ENCODE peak calls at places on chromosomes 11 and 22, in six cellular contexts. A, V, N, G, Y and Q are unnamed samples.

GRCh38 chr11:95068549-95068948 is 1.8 kb downstream of the SRSF8 start:
- DNase-seq in A (peak), V (peak), N (peak), G (peak), Y (peak), Q (peak)

GRCh38 chr11:61816736-61817455 is at the start of gene FADS1:
- DNase-seq in A (peak), V (peak), N (peak), G (peak), Y (peak), Q (peak)

GRCh38 chr11:78203184-78203583 is 14.5 kb downstream of the USP35 start:
- DNase-seq in A (no peak), V (no peak), N (no peak), G (no peak), Y (no peak), Q (no peak)

GRCh38 chr11:117431436-117431835 is 103.8 kb downstream of the CEP164 start:
- DNase-seq in A (no peak), V (no peak), N (no peak), G (no peak), Y (no peak), Q (no peak)

GRCh38 chr11:126712017-126712625 is 288.4 kb downstream of the KIRREL3 start:
- DNase-seq in A (no peak), V (no peak), N (no peak), G (no peak), Y (no peak), Q (peak)

GRCh38 chr22:45448431-45448830 is 34.9 kb downstream of the RIBC2 start:
- DNase-seq in A (no peak), V (no peak), N (no peak), G (no peak), Y (no peak), Q (no peak)

GRCh38 chr22:19853879-19854777 is 546 bp downstream of the GNB1L start:
- DNase-seq in A (peak), V (no peak), N (no peak), G (no peak), Y (no peak), Q (no peak)

GRCh38 chr11:28962492-28962891 is 854.3 kb downstream of the METTL15 start:
- DNase-seq in A (no peak), V (no peak), N (no peak), G (no peak), Y (no peak), Q (no peak)

GRCh38 chr22:39308614-39309363 is 10.6 kb downstream of the RPL3 start:
- DNase-seq in A (no peak), V (peak), N (no peak), G (no peak), Y (no peak), Q (peak)

GRCh38 chr11:35139883-35140282 is 912 bp downstream of the CD44 start:
- DNase-seq in A (no peak), V (no peak), N (no peak), G (no peak), Y (no peak), Q (no peak)

GRCh38 chr22:44445307-44445680 is 52.7 kb downstream of the RTL6 start:
- DNase-seq in A (no peak), V (no peak), N (no peak), G (no peak), Y (no peak), Q (no peak)

GRCh38 chr22:44446483-44446882 is 51.5 kb downstream of the RTL6 start:
- DNase-seq in A (no peak), V (no peak), N (no peak), G (no peak), Y (no peak), Q (no peak)

GRCh38 chr22:44444341-44445306 is 53.4 kb downstream of the RTL6 start:
- DNase-seq in A (peak), V (no peak), N (peak), G (no peak), Y (no peak), Q (no peak)

GRCh38 chr22:44443641-44444235 is 54.3 kb downstream of the RTL6 start:
- DNase-seq in A (no peak), V (no peak), N (no peak), G (no peak), Y (no peak), Q (no peak)

DNA sequence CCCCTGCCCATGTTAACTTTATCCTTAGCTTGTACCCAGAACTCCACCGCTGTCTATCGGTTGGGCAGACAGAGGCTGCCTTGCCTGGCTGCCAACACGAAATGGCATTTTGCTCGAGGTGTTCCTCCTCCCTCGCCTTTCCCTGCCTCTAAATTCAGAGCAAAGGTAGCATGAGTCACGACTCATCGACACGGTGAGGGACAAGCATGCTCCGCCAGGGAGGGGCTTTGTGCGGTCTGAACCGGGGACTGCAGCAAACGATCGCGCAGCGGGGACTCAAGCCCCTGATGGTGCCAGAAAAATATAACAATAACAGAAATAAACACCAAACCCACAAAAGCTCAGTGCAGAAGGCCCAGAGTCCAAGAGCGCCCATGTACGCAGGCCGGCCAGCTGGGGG is 52.3 kb downstream of the RTL6 start:
- DNase-seq in A (no peak), V (no peak), N (no peak), G (no peak), Y (no peak), Q (no peak)
- TF ChIP-seq RFX5 in A (no peak), V (no peak), N (no peak), G (no peak), Y (no peak), Q (no peak)

GRCh38 chr11:86150826-86151187 is 81.9 kb upstream of the PICALM start:
- DNase-seq in A (no peak), V (no peak), N (no peak), G (no peak), Y (no peak), Q (no peak)

GRCh38 chr11:86148339-86148738 is 79.5 kb upstream of the PICALM start:
- DNase-seq in A (no peak), V (no peak), N (no peak), G (no peak), Y (no peak), Q (no peak)

GRCh38 chr11:86152006-86152862 is 83.3 kb upstream of the PICALM start:
- DNase-seq in A (no peak), V (no peak), N (no peak), G (no peak), Y (no peak), Q (peak)

GRCh38 chr11:86151188-86152005 is 82.5 kb upstream of the PICALM start:
- DNase-seq in A (peak), V (no peak), N (no peak), G (no peak), Y (no peak), Q (peak)

DNA sequence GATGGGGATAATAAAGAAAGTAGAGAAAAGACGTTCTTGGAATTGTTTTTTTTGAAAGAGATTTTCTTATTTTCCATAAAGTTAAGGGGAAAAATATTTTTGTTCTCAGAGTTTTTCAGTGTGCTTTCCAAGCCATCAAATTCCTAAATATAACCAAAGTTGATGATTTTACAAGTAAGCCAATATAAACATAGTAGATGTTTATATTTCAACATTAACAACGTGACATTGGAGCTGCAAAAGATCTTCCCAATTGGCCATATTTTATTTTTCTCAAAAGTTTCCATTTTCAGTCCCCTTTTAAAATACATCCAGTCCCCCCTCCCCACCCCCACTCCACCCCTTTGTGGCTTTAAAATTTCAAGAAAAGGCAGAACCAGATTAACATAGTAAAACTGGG is 80.9 kb upstream of the PICALM start:
- DNase-seq in A (no peak), V (no peak), N (no peak), G (no peak), Y (no peak), Q (no peak)
- TF ChIP-seq RFX5 in A (no peak), V (no peak), N (no peak), G (no peak), Y (no peak), Q (no peak)

DNA sequence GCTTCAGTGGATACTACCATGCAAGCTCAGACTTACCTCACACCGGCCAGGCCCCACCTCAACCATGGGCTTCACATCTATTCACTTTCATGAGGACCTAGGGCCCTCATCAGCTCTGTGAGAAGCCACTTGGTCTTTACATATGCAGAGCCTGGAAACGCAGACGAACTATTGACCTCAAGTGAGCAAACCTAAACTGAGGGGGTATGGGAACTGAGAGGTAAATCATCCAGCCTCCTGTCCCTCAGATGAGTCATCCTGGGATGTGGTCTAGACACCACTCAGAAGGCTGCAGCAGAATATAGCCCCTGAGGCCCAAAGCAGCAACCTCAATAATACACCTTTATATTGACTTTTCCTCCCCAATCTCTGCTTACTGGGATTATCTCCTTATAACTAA is 578.0 kb downstream of the INSC start:
- DNase-seq in A (no peak), V (no peak), N (no peak), G (no peak), Y (no peak), Q (peak)
- TF ChIP-seq RFX5 in A (no peak), V (no peak), N (no peak), G (no peak), Y (no peak), Q (no peak)

GRCh38 chr22:28883917-28884753 is 763 bp downstream of the ZNRF3 start:
- DNase-seq in A (peak), V (peak), N (peak), G (no peak), Y (no peak), Q (peak)
- TF ChIP-seq RFX5 in A (no peak), V (no peak), N (no peak), G (no peak), Y (no peak), Q (no peak)

GRCh38 chr11:44614281-44614680 is 48.8 kb downstream of the CD82 start:
- DNase-seq in A (no peak), V (no peak), N (no peak), G (no peak), Y (no peak), Q (no peak)
- TF ChIP-seq RFX5 in A (no peak), V (no peak), N (no peak), G (no peak), Y (no peak), Q (no peak)

GRCh38 chr11:33455827-33456226 is 198.6 kb downstream of the HIPK3 start:
- DNase-seq in A (no peak), V (no peak), N (no peak), G (no peak), Y (no peak), Q (no peak)
- TF ChIP-seq RFX5 in A (no peak), V (no peak), N (no peak), G (no peak), Y (no peak), Q (no peak)

GRCh38 chr11:69945157-69945556 is 125.9 kb upstream of the FGF3 start:
- DNase-seq in A (no peak), V (no peak), N (no peak), G (no peak), Y (no peak), Q (no peak)

GRCh38 chr11:69943066-69943465 is 123.8 kb upstream of the FGF3 start:
- DNase-seq in A (no peak), V (peak), N (no peak), G (no peak), Y (peak), Q (no peak)

GRCh38 chr11:69942333-69942820 is 123.2 kb upstream of the FGF3 start:
- DNase-seq in A (no peak), V (no peak), N (no peak), G (no peak), Y (no peak), Q (no peak)

GRCh38 chr11:69944146-69944795 is 125.1 kb upstream of the FGF3 start:
- DNase-seq in A (no peak), V (no peak), N (no peak), G (no peak), Y (no peak), Q (no peak)

GRCh38 chr11:69943506-69943905 is 124.3 kb upstream of the FGF3 start:
- DNase-seq in A (no peak), V (no peak), N (no peak), G (no peak), Y (no peak), Q (no peak)
- TF ChIP-seq RFX5 in A (no peak), V (no peak), N (no peak), G (no peak), Y (no peak), Q (no peak)